ENCODE peak calls at places on chromosomes 13 and 19, in five cellular contexts. I is breast epithelium, X is body of pancreas, P is tibial nerve, K is sigmoid colon. D is an unnamed sample.

GRCh38 chr13:27981006-27981708 is 7.3 kb downstream of the URAD start:
- DNase-seq in X (no peak), I (no peak), K (no peak), P (no peak), D (no peak)

GRCh38 chr19:11984986-11985385 is 20.1 kb downstream of the ZNF763 start:
- DNase-seq in X (no peak), K (no peak), I (no peak), P (no peak), D (no peak)

GRCh38 chr13:75219479-75220237 is 262.3 kb downstream of the TBC1D4 start:
- DNase-seq in K (peak), X (peak), I (peak), P (peak), D (peak)

GRCh38 chr13:42497798-42498197 is 76.2 kb upstream of the TNFSF11 start:
- DNase-seq in I (no peak), K (no peak), P (no peak), X (no peak), D (no peak)

GRCh38 chr19:49097453-49098288 is 12.4 kb downstream of the SNRNP70 start:
- DNase-seq in P (peak), X (peak), I (peak), K (peak), D (no peak)

GRCh38 chr13:72839831-72840426 is 58.0 kb downstream of the PIBF1 start:
- DNase-seq in I (peak), K (no peak), X (peak), P (no peak), D (no peak)

GRCh38 chr19:28234637-28235036 is 978.3 kb downstream of the UQCRFS1 start:
- DNase-seq in K (no peak), I (no peak), X (no peak), P (no peak), D (no peak)

GRCh38 chr19:18520848-18521691 is 800 bp downstream of the ELL start:
- DNase-seq in I (no peak), K (peak), X (peak), P (peak), D (no peak)

GRCh38 chr13:91346848-91347211 is 657 bp upstream of the MIR17HG start:
- DNase-seq in K (no peak), X (peak), P (no peak), I (no peak), D (no peak)

GRCh38 chr19:29672933-29673336 is 7.7 kb downstream of the PLEKHF1 start:
- DNase-seq in X (no peak), P (no peak), K (peak), I (peak), D (no peak)

GRCh38 chr13:101465877-101466276 is 13.4 kb downstream of the ITGBL1 start:
- DNase-seq in X (no peak), K (no peak), P (no peak), I (no peak), D (no peak)

GRCh38 chr13:84207509-84207908 is 325.2 kb upstream of the SLITRK1 start:
- DNase-seq in K (no peak), X (no peak), I (no peak), P (no peak), D (no peak)

GRCh38 chr19:33094504-33095067 is 13.6 kb downstream of the GPATCH1 start:
- DNase-seq in X (no peak), K (no peak), P (no peak), I (no peak), D (no peak)

GRCh38 chr19:48933382-48933932 is at the start of gene DHDH:
- DNase-seq in I (peak), X (peak), P (no peak), K (peak), D (no peak)

GRCh38 chr19:33574824-33575223 is 46.9 kb upstream of the CHST8 start:
- DNase-seq in X (no peak), P (no peak), I (no peak), K (no peak), D (no peak)

GRCh38 chr13:35630551-35631275 is 154.2 kb upstream of the MAB21L1 start:
- DNase-seq in P (peak), K (no peak), I (no peak), X (no peak), D (no peak)

GRCh38 chr19:45931055-45931454 is 16.5 kb upstream of the NANOS2 start:
- DNase-seq in K (no peak), P (no peak), I (no peak), X (no peak), D (no peak)

GRCh38 chr19:31535691-31536460 is 186.6 kb upstream of the TSHZ3 start:
- DNase-seq in K (no peak), I (no peak), P (no peak), X (no peak), D (no peak)

GRCh38 chr19:33071887-33072286 is 7.2 kb upstream of the RHPN2 start:
- DNase-seq in I (no peak), P (no peak), K (no peak), X (no peak), D (no peak)

GRCh38 chr19:30311911-30312310 is 60.3 kb upstream of the ZNF536 start:
- DNase-seq in X (no peak), P (no peak), I (no peak), K (no peak), D (no peak)

GRCh38 chr13:30191491-30192100 is 115.8 kb downstream of the KATNAL1 start:
- DNase-seq in P (no peak), I (no peak), X (no peak), K (no peak), D (no peak)

GRCh38 chr13:78712866-78713265 is 53.9 kb upstream of the OBI1 start:
- DNase-seq in I (no peak), K (no peak), X (no peak), P (no peak), D (no peak)

GRCh38 chr13:24263652-24264051 is 45.7 kb upstream of the C1QTNF9 start:
- DNase-seq in P (no peak), X (no peak), I (no peak), K (no peak), D (no peak)

GRCh38 chr19:14566712-14567077 is 5.2 kb downstream of the NDUFB7 start:
- DNase-seq in P (no peak), I (no peak), K (no peak), X (no peak), D (no peak)

GRCh38 chr19:17684256-17684655 is 3.9 kb downstream of the UNC13A start:
- DNase-seq in K (no peak), X (no peak), P (no peak), I (no peak), D (no peak)

GRCh38 chr19:45293682-45294081 is 29.0 kb downstream of the CKM start:
- DNase-seq in X (no peak), I (no peak), K (no peak), P (no peak), D (no peak)

GRCh38 chr19:55486971-55487883 is 1.0 kb upstream of the SSC5D start:
- DNase-seq in P (peak), I (no peak), X (no peak), K (peak), D (no peak)

GRCh38 chr13:75666646-75667351 is 30.7 kb downstream of the LMO7 start:
- DNase-seq in K (no peak), P (no peak), X (no peak), I (no peak), D (no peak)

GRCh38 chr19:29836409-29836825 is 24.6 kb downstream of the CCNE1 start:
- DNase-seq in X (no peak), K (no peak), P (no peak), I (no peak), D (no peak)

GRCh38 chr13:44752184-44752583 is 176.1 kb upstream of the TSC22D1 start:
- DNase-seq in X (no peak), P (no peak), K (no peak), I (no peak), D (no peak)

GRCh38 chr19:482186-483041 is 13.9 kb upstream of the MADCAM1 start:
- DNase-seq in P (no peak), K (no peak), I (no peak), X (no peak), D (no peak)

GRCh38 chr19:47776568-47776967 is 1.9 kb upstream of the SELENOW start:
- DNase-seq in P (no peak), X (no peak), I (no peak), K (no peak), D (no peak)
- TF ChIP-seq POLR2A in P (no peak), X (no peak), I (no peak), K (no peak), D (no peak)

GRCh38 chr19:57583104-57583520 is 833 bp upstream of the ZIK1 start:
- DNase-seq in I (no peak), X (no peak), K (no peak), P (no peak), D (no peak)

GRCh38 chr19:57587529-57587928 is 3.6 kb downstream of the ZIK1 start:
- DNase-seq in X (no peak), K (no peak), P (no peak), I (no peak), D (no peak)

GRCh38 chr19:57578487-57579205 is at the start of gene ZNF416:
- DNase-seq in K (peak), P (peak), I (peak), X (peak), D (peak)

GRCh38 chr19:57583521-57584416 is at the start of gene ZIK1:
- DNase-seq in X (peak), P (peak), K (peak), I (peak), D (peak)
- TF ChIP-seq POLR2A in X (peak), P (no peak), K (no peak), I (no peak), D (no peak)

DNA sequence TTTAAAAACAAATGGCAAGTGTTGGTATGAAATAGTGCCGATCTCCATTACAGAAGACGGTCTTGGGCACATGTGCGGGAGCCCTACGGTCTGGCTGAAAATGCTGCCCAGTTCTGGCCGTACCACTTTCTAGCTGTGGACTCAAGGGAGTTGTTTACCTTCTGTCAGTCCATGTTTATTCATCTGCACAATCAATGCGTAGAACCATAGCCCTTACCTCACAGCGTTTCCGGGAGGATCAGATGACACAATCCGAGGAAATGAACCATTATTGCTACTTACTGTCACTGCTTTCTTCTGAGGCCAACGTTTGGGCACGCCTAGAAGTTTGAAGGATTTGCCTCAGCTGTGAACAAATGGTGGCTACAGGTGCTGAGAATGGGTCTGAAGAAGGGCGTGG is 31.2 kb downstream of the GADD45B start:
- DNase-seq in K (no peak), I (peak), X (peak), P (no peak), D (no peak)
- TF ChIP-seq POLR2A in K (no peak), I (no peak), X (peak), P (no peak), D (no peak)

DNA sequence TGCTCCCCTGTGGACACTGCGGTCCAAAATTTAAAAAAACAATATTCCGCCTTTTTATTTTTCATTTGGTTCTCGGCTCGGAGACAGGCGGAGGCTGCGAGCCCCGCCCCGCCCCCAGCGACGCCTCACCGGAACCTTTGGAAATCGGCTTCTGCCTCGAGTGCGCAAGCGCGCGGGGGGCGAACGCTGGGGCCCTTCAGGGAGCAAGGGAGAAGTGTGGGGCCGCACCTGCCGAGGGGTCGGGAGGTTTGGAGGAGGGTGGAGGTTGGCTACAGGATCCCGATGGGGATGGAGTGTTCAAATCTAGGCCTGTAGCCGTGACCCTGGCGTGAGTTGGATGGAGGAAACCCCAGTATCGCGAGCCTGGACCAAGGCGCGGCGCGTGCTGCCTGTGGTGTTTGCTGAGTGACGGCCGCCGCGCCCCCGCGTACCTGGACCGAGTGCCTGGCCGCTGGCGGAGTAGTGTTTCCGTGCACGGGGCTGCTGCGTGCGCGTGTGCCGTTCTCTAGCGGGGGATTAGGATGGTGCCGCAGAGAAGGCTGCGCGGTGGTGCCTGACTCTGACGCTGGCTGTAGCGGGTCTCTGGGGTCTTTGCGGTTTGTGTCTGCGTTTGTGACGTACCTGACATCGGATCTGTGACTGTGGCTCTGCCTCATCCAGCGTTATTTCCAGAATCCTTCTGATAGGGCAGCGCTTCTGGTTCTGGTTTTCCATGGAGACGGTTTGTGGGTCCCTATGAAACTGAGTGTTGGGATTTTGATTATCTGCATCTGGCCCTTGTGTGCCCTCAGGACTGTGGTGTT is 625 bp upstream of the ZFP30 start:
- DNase-seq in X (peak), P (peak), I (peak), K (peak), D (peak)
- TF ChIP-seq POLR2A in X (peak), P (no peak), I (peak), K (peak), D (no peak)

GRCh38 chr13:46146898-46147297 is 35.1 kb downstream of the LCP1 start:
- DNase-seq in P (no peak), I (no peak), K (no peak), X (no peak), D (no peak)
- TF ChIP-seq POLR2A in P (no peak), I (no peak), K (no peak), X (no peak), D (no peak)

GRCh38 chr19:38933544-38933943 is 2.8 kb downstream of the MRPS12 start:
- DNase-seq in X (no peak), K (no peak), P (no peak), I (no peak), D (no peak)

GRCh38 chr19:38928406-38929001 is 2.1 kb downstream of the SARS2 start:
- DNase-seq in K (no peak), I (no peak), P (no peak), X (no peak), D (no peak)

GRCh38 chr19:38930776-38931761 is at the start of gene MRPS12:
- DNase-seq in I (peak), X (peak), P (peak), K (peak), D (peak)

GRCh38 chr19:38932425-38933179 is 1.9 kb downstream of the MRPS12 start:
- DNase-seq in I (no peak), X (no peak), P (no peak), K (no peak), D (no peak)

DNA sequence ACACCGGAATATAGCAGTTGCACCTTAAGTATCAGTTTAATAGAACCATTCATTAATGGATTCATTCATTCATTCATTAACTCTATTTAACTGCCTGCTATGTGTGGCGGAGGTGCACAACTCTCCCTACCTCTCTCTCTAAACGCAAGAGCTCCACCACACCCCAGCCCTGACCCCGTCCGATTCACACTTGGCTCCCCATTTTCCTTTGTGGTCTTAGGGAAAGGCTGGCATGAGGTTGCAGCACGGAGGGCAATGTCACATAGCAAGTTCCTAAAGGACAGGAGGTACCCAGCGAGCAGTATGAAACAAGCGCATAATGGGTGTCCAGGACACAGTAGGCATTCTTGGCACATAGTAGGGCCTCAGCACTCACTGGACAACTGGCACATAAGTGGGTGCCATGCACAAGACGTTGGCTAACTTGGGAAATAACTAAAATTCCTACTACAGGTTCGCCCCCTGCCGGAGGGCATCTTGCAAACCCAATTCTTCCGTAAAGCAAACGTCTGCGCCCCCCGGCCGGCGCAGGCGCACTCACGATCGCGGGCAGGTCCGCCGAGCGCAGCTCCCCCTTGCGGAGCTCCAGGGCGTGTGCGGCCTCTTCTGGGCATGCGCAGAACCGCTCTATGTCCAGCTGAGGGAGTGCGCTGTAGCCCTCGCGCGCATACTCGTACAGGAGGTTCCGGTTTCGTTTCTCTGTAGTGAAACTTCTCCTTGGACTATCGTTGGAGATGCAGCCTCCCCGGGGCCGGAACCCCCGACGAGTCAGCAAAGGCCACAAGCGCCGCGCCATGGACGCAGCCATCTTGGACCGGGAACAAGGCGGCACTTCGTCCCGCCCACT is at the start of gene SARS2:
- DNase-seq in P (peak), I (peak), K (peak), X (peak), D (peak)
- TF ChIP-seq POLR2A in P (no peak), I (no peak), K (no peak), X (no peak), D (no peak)

GRCh38 chr19:41310031-41310831 is at the start of gene CCDC97:
- DNase-seq in K (peak), P (peak), I (peak), X (peak), D (no peak)
- TF ChIP-seq POLR2A in K (peak), P (peak), I (peak), X (peak), D (peak)

D was measured in esophagus squamous epithelium.